ENCODE peak calls at places on chromosome 13, in eight cellular contexts. C is cardiac fibroblast; Y is esophagus squamous epithelium; K is ACHN; Q is amniotic stem cell; M is CD4-positive, alpha-beta T cell; N is ELR; T is lower leg skin. V is an unnamed sample.

GRCh38 chr13:110301606-110302131 is 5.3 kb downstream of the COL4A1 start:
- DNase-seq in C (peak; percentile 75), Y (no peak), K (no peak), Q (peak; percentile 41), M (no peak), N (peak; percentile 83), T (peak; percentile 79), V (no peak)

GRCh38 chr13:77555246-77555645 is 19.7 kb downstream of the SCEL start:
- DNase-seq in C (no peak), Y (no peak), K (no peak), Q (no peak), M (no peak), N (no peak), T (no peak), V (no peak)

GRCh38 chr13:80486407-80486806 is 145.5 kb upstream of the SPRY2 start:
- DNase-seq in C (no peak), Y (no peak), K (no peak), Q (no peak), M (no peak), N (no peak), T (no peak), V (no peak)

GRCh38 chr13:33150146-33150545 is 133.9 kb downstream of the KL start:
- DNase-seq in C (peak; percentile 45), Y (no peak), K (no peak), Q (no peak), M (no peak), N (peak; percentile 52), T (no peak), V (no peak)

GRCh38 chr13:97026759-97027555 is 32.7 kb upstream of the OXGR1 start:
- DNase-seq in C (peak; percentile 50), Y (no peak), K (no peak), Q (no peak), M (no peak), N (peak; percentile 8), T (no peak), V (no peak)

GRCh38 chr13:29520671-29521070 is 74.8 kb downstream of the SLC7A1 start:
- DNase-seq in C (peak; percentile 68), Y (no peak), K (no peak), Q (peak; percentile 61), M (no peak), N (peak; percentile 83), T (no peak), V (no peak)

GRCh38 chr13:98829541-98829940 is 77.1 kb upstream of the SLC15A1 start:
- DNase-seq in C (no peak), Y (no peak), K (no peak), Q (no peak), M (no peak), N (no peak), T (no peak), V (no peak)

GRCh38 chr13:77896536-77896935 is 22.1 kb downstream of the EDNRB start:
- DNase-seq in C (peak; percentile 93), Y (no peak), K (no peak), Q (no peak), M (no peak), N (peak; percentile 55), T (no peak), V (no peak)